ENCODE peak calls at places on chromosomes 13 and 19, in six cellular contexts. One of them, this sample, is unnamed.

GRCh38 chr19:4007021-4007835 is at the start of gene PIAS4:
- DNase-seq in iris pigment epithelial cell: peak
- DNase-seq in GM20000: peak
- DNase-seq in sciatic nerve: peak
- DNase-seq in pons: peak
- DNase-seq in dorsolateral prefrontal cortex: peak
- DNase-seq in this sample: peak

GRCh38 chr13:31072041-31072440 is 89.7 kb downstream of the HSPH1 start:
- DNase-seq in iris pigment epithelial cell: peak
- DNase-seq in GM20000: no peak
- DNase-seq in sciatic nerve: no peak
- DNase-seq in pons: no peak
- DNase-seq in dorsolateral prefrontal cortex: no peak
- DNase-seq in this sample: no peak

GRCh38 chr19:39946532-39946931 is 12.1 kb upstream of the FCGBP start:
- DNase-seq in iris pigment epithelial cell: peak
- DNase-seq in GM20000: no peak
- DNase-seq in sciatic nerve: no peak
- DNase-seq in pons: no peak
- DNase-seq in dorsolateral prefrontal cortex: no peak
- DNase-seq in this sample: no peak

GRCh38 chr13:32098275-32098674 is 66.7 kb downstream of the FRY start:
- DNase-seq in iris pigment epithelial cell: peak
- DNase-seq in GM20000: no peak
- DNase-seq in sciatic nerve: no peak
- DNase-seq in pons: no peak
- DNase-seq in dorsolateral prefrontal cortex: no peak
- DNase-seq in this sample: no peak

GRCh38 chr13:113162783-113163685 is 4.6 kb downstream of the PROZ start:
- DNase-seq in iris pigment epithelial cell: no peak
- DNase-seq in GM20000: no peak
- DNase-seq in sciatic nerve: no peak
- DNase-seq in pons: no peak
- DNase-seq in dorsolateral prefrontal cortex: no peak
- DNase-seq in this sample: no peak

GRCh38 chr13:29000802-29001201 is 180.7 kb downstream of the MTUS2 start:
- DNase-seq in iris pigment epithelial cell: no peak
- DNase-seq in GM20000: no peak
- DNase-seq in sciatic nerve: no peak
- DNase-seq in pons: no peak
- DNase-seq in dorsolateral prefrontal cortex: no peak
- DNase-seq in this sample: no peak

GRCh38 chr19:3409346-3410064 is 43.1 kb downstream of the NFIC start:
- DNase-seq in iris pigment epithelial cell: no peak
- DNase-seq in GM20000: no peak
- DNase-seq in sciatic nerve: peak
- DNase-seq in pons: no peak
- DNase-seq in dorsolateral prefrontal cortex: no peak
- DNase-seq in this sample: no peak

GRCh38 chr13:23852351-23852750 is 36.8 kb downstream of the MIPEP start:
- DNase-seq in iris pigment epithelial cell: peak
- DNase-seq in GM20000: no peak
- DNase-seq in sciatic nerve: no peak
- DNase-seq in pons: no peak
- DNase-seq in dorsolateral prefrontal cortex: no peak
- DNase-seq in this sample: peak

GRCh38 chr19:56083668-56084067 is 37.4 kb downstream of the ZNF787 start:
- DNase-seq in iris pigment epithelial cell: no peak
- DNase-seq in GM20000: no peak
- DNase-seq in sciatic nerve: no peak
- DNase-seq in pons: no peak
- DNase-seq in dorsolateral prefrontal cortex: no peak
- DNase-seq in this sample: no peak

GRCh38 chr13:50198508-50198907 is 183.3 kb downstream of the KCNRG start:
- DNase-seq in iris pigment epithelial cell: peak
- DNase-seq in GM20000: no peak
- DNase-seq in sciatic nerve: no peak
- DNase-seq in pons: no peak
- DNase-seq in dorsolateral prefrontal cortex: no peak
- DNase-seq in this sample: no peak

GRCh38 chr19:6086081-6086858 is 24.0 kb downstream of the RFX2 start:
- DNase-seq in iris pigment epithelial cell: peak
- DNase-seq in GM20000: no peak
- DNase-seq in sciatic nerve: no peak
- DNase-seq in pons: no peak
- DNase-seq in dorsolateral prefrontal cortex: no peak
- DNase-seq in this sample: no peak

GRCh38 chr19:19627716-19628498 is at the start of gene LPAR2:
- DNase-seq in iris pigment epithelial cell: no peak
- DNase-seq in GM20000: peak
- DNase-seq in sciatic nerve: peak
- DNase-seq in pons: no peak
- DNase-seq in dorsolateral prefrontal cortex: no peak
- DNase-seq in this sample: peak

GRCh38 chr19:13058951-13059660 is 43.6 kb downstream of the LYL1 start:
- DNase-seq in iris pigment epithelial cell: no peak
- DNase-seq in GM20000: no peak
- DNase-seq in sciatic nerve: no peak
- DNase-seq in pons: no peak
- DNase-seq in dorsolateral prefrontal cortex: no peak
- DNase-seq in this sample: no peak

GRCh38 chr13:51122868-51123267 is 11.8 kb upstream of the C13orf42 start:
- DNase-seq in iris pigment epithelial cell: no peak
- DNase-seq in GM20000: no peak
- DNase-seq in sciatic nerve: no peak
- DNase-seq in pons: no peak
- DNase-seq in dorsolateral prefrontal cortex: no peak
- DNase-seq in this sample: peak

GRCh38 chr19:14091086-14091884 is 734 bp upstream of the SAMD1 start:
- DNase-seq in iris pigment epithelial cell: peak
- DNase-seq in GM20000: peak
- DNase-seq in sciatic nerve: peak
- DNase-seq in pons: no peak
- DNase-seq in dorsolateral prefrontal cortex: peak
- DNase-seq in this sample: peak

GRCh38 chr13:49641810-49642291 is 13.5 kb downstream of the ARL11 start:
- DNase-seq in iris pigment epithelial cell: peak
- DNase-seq in GM20000: no peak
- DNase-seq in sciatic nerve: peak
- DNase-seq in pons: peak
- DNase-seq in dorsolateral prefrontal cortex: no peak
- DNase-seq in this sample: no peak

GRCh38 chr19:48683349-48683748 is 10.5 kb upstream of the NTN5 start:
- DNase-seq in iris pigment epithelial cell: peak
- DNase-seq in GM20000: no peak
- DNase-seq in sciatic nerve: peak
- DNase-seq in pons: peak
- DNase-seq in dorsolateral prefrontal cortex: peak
- DNase-seq in this sample: no peak

GRCh38 chr19:16085115-16085514 is 8.8 kb downstream of the TPM4 start:
- DNase-seq in iris pigment epithelial cell: peak
- DNase-seq in GM20000: no peak
- DNase-seq in sciatic nerve: no peak
- DNase-seq in pons: no peak
- DNase-seq in dorsolateral prefrontal cortex: no peak
- DNase-seq in this sample: no peak

GRCh38 chr13:55893541-55893940 is 1247.2 kb upstream of the PRR20A start:
- DNase-seq in iris pigment epithelial cell: no peak
- DNase-seq in GM20000: no peak
- DNase-seq in sciatic nerve: no peak
- DNase-seq in pons: peak
- DNase-seq in dorsolateral prefrontal cortex: no peak
- DNase-seq in this sample: no peak

GRCh38 chr13:30002577-30002976 is 152.2 kb upstream of the UBL3 start:
- DNase-seq in iris pigment epithelial cell: peak
- DNase-seq in GM20000: no peak
- DNase-seq in sciatic nerve: no peak
- DNase-seq in pons: no peak
- DNase-seq in dorsolateral prefrontal cortex: no peak
- DNase-seq in this sample: peak

GRCh38 chr19:52993342-52994178 is 20.2 kb upstream of the ERVV-1 start:
- DNase-seq in iris pigment epithelial cell: peak
- DNase-seq in GM20000: peak
- DNase-seq in sciatic nerve: peak
- DNase-seq in pons: peak
- DNase-seq in dorsolateral prefrontal cortex: peak
- DNase-seq in this sample: peak

GRCh38 chr13:68810660-68811059 is 1297.0 kb upstream of the ATXN8OS start:
- DNase-seq in iris pigment epithelial cell: no peak
- DNase-seq in GM20000: no peak
- DNase-seq in sciatic nerve: no peak
- DNase-seq in pons: no peak
- DNase-seq in dorsolateral prefrontal cortex: no peak
- DNase-seq in this sample: no peak

This sample was measured in GM12865.